ENCODE peak calls at places on chromosomes 13 and 19, in four cellular contexts. Y, O, X and Q are unnamed samples.

GRCh38 chr13:48860369-48860768 is 115.3 kb upstream of the FNDC3A start:
- DNase-seq in Y (no peak), O (no peak), X (no peak), Q (no peak)

GRCh38 chr13:79522583-79522982 is 41.6 kb downstream of the NDFIP2 start:
- DNase-seq in O (peak), Y (no peak), X (peak), Q (no peak)

GRCh38 chr13:110293037-110293436 is 13.9 kb downstream of the COL4A1 start:
- DNase-seq in X (no peak), O (no peak), Y (no peak), Q (no peak)

GRCh38 chr13:76667551-76667950 is 218.7 kb downstream of the KCTD12 start:
- DNase-seq in X (no peak), O (no peak), Y (no peak), Q (no peak)

GRCh38 chr19:17883627-17884413 is 12.1 kb downstream of the SLC5A5 start:
- DNase-seq in X (no peak), Y (no peak), O (no peak), Q (no peak)

GRCh38 chr19:30565680-30566079 is 193.5 kb downstream of the ZNF536 start:
- DNase-seq in Y (no peak), O (no peak), X (no peak), Q (no peak)

GRCh38 chr19:43957891-43958290 is 6.9 kb downstream of the ZNF221 start:
- DNase-seq in O (no peak), Y (peak), X (no peak), Q (no peak)

GRCh38 chr13:33797622-33798021 is 20.3 kb upstream of the RFC3 start:
- DNase-seq in O (no peak), Y (no peak), X (no peak), Q (no peak)

GRCh38 chr19:50551713-50552187 is 16.5 kb downstream of the LRRC4B start:
- DNase-seq in Y (no peak), X (no peak), O (no peak), Q (no peak)
- TF ChIP-seq TAF1 in Y (no peak), X (no peak), O (no peak), Q (no peak)

GRCh38 chr13:113816248-113816924 is 47.5 kb downstream of the GAS6 start:
- DNase-seq in X (no peak), O (no peak), Y (no peak), Q (no peak)
- TF ChIP-seq TAF1 in X (no peak), O (no peak), Y (no peak), Q (no peak)

DNA sequence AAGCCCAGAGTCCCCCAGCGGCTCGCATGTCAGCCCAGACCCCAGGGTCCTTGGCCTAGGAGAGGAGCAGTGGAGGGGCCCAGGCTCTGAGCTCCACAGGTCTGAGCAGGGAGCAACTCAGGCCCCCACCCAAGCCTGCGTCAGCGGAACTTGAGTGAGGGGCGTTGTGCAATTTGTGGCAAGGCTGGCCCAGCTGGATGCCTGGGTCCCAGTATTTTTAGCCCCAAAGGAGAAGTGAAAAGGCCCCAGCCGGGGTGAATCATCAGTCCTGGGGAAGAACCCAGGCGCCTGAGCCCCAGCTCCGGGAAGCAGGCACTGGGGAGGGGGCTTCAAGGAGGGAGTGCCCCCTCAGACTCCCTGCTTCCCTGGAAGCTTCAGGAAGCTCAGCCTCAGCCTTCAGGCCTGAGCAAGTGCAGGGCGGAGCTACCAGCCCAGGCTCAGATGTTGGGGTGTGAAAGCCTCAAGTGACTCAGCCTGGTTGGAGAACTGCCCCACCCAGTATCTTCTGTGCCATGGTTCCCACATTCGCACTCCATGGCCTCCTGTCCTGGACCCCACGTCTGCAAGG is 7.2 kb downstream of the MED29 start:
- DNase-seq in O (no peak), Y (peak), X (no peak), Q (no peak)
- TF ChIP-seq TAF1 in O (no peak), Y (no peak), X (no peak), Q (no peak)

GRCh38 chr19:4495471-4495870 is 22.8 kb downstream of the PLIN4 start:
- DNase-seq in O (peak), X (no peak), Y (no peak), Q (no peak)
- TF ChIP-seq TAF1 in O (no peak), X (no peak), Y (no peak), Q (no peak)

DNA sequence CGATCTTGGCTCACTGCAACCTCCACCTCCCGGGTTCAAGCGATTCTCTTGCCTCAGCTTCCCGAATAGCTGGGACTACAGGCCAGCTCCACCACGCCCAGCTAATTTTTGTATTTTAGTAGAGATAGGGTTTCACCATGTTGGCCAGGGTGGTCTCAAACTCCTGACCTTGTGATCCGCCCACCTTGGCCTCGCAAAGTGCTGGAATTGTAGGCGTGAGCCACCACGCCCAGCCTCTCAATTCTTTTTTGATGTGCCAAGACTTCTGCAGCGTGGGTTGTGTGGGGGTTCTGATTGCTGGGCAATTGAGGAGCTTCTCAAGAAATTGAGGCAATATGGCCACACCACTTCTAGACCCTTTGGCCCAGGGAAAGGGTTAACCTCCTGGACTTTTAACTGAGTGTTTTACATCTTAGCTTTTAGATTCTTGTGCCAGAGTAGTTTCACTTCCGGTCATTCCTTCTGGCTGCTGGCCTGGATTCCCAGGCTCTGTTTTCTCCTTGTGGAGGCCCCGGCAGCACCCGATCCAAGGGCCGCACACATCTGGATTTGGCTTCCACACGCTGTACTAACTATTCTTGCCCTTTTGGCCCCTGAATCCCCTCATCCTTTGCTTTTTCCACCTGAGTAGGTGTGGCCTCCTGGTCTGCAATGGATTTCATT is 14.7 kb downstream of the SMARCA4 start:
- DNase-seq in O (no peak), Y (no peak), X (no peak), Q (no peak)
- TF ChIP-seq TAF1 in O (no peak), Y (no peak), X (no peak), Q (no peak)

DNA sequence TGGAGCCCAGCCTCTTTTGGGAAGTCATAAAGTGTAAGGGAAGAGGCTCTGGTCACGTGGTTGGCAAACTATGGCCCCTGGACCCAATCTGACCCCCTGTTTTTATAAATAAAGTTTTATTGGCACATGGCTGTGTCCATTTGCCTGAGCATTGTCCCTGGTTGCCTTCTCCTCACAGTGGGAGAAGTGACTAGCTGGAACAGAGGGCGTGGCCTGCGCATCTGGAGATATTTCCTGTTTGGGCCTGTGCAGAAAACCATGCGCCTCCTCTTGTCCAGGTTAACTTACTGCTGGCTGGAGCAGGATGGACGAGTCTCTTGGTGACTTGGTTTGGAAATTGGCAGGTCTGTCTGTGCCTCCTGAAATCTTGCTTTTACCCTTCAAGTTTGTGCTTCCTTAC is 48.3 kb downstream of the KDM4B start:
- DNase-seq in X (no peak), Y (no peak), O (no peak), Q (no peak)
- TF ChIP-seq TAF1 in X (no peak), Y (no peak), O (no peak), Q (no peak)

DNA sequence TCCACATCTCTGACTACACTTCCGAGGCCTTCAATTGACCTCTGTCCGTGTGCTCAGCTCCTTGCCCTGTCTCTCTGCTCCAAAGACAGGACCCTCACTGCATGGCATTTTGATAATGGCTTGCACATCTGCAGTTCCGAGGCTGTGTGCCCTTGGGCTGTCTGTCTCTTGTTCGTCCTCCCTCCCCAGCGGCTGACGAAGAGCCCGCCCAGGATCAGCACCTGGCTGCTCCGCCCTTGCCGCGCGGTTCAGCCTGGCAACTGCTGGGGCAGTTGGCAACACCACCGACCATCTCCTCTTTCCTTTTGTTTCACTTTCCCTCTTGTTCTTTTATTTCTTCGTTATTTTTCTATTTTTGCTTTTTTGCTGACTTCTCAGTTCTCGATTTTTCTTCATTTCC is 270.4 kb downstream of the TEX29 start:
- DNase-seq in Y (no peak), X (no peak), O (no peak), Q (no peak)
- TF ChIP-seq TAF1 in Y (no peak), X (no peak), O (no peak), Q (no peak)

DNA sequence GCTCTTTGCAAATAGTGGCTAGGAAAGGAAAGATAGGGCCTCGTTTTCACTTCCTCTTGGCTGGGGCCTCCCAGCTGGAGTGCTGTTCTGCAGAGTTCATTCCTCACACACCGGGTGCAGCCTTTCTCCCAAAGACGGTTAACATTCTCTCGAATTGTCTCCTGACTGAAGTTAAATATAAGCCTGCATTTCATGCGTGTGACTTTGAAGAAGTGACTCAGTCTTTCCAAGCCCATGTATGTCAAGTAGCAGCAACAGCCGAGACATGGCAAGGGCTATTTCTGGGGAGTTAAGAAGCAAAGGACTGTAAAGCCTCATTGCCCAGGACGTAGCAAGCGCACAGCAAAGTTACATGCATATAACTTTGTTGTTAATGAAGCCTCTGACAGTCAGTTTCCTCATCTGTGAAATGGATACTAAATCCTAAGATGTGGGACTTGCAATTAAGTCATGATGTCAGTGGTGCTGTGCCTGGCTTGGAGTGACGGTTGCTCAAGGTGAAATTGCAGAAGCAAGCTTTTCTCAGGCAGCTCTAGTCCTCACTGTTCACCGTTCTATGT is 502.4 kb downstream of the MYO16 start:
- DNase-seq in X (peak), Y (no peak), O (no peak), Q (no peak)
- TF ChIP-seq TAF1 in X (no peak), Y (no peak), O (no peak), Q (no peak)

GRCh38 chr13:51122868-51123267 is 11.8 kb upstream of the C13orf42 start:
- DNase-seq in X (peak), Y (peak), O (no peak), Q (no peak)
- TF ChIP-seq TAF1 in X (no peak), Y (no peak), O (no peak), Q (no peak)